ENCODE peak calls at places on chromosomes 1 and 21, in five cellular contexts. P, S, C, U and M are unnamed samples.

GRCh38 chr1:95028954-95029353 is 43.8 kb downstream of the ALG14 start:
- DNase-seq in P (no peak), S (no peak), C (no peak), U (no peak), M (no peak)

GRCh38 chr1:113654883-113655282 is 104.4 kb downstream of the PHTF1 start:
- DNase-seq in P (no peak), S (no peak), C (no peak), U (no peak), M (no peak)

GRCh38 chr1:172497230-172497629 is 35.7 kb upstream of the SUCO start:
- DNase-seq in P (no peak), S (no peak), C (peak), U (no peak), M (no peak)

GRCh38 chr1:34984435-34985062 is 598 bp downstream of the TMEM35B start:
- DNase-seq in P (peak), S (no peak), C (no peak), U (no peak), M (peak)

GRCh38 chr1:219773775-219774174 is 154.6 kb downstream of the SLC30A10 start:
- DNase-seq in P (no peak), S (no peak), C (no peak), U (no peak), M (no peak)

GRCh38 chr1:11690669-11691301 is 725 bp upstream of the DRAXIN start:
- DNase-seq in P (no peak), S (peak), C (no peak), U (no peak), M (peak)

GRCh38 chr1:9701661-9702060 is 50.1 kb downstream of the PIK3CD start:
- DNase-seq in P (no peak), S (no peak), C (no peak), U (no peak), M (no peak)

GRCh38 chr21:37380349-37381323 is 14.1 kb downstream of the DYRK1A start:
- DNase-seq in P (no peak), S (no peak), C (no peak), U (no peak), M (no peak)

GRCh38 chr1:116556289-116557006 is 14.4 kb downstream of the CD58 start:
- DNase-seq in P (peak), S (no peak), C (no peak), U (no peak), M (no peak)

GRCh38 chr21:33374874-33375644 is 28.2 kb upstream of the IFNGR2 start:
- DNase-seq in P (no peak), S (no peak), C (no peak), U (no peak), M (no peak)